ENCODE peak calls at places on chromosome 17, in six cellular contexts. V is GM23338, E is sigmoid colon, I is breast epithelium, Y is HCT116, O is GM12878. X is an unnamed sample.

GRCh38 chr17:49487202-49487601 is 7.9 kb upstream of the NGFR start:
- DNase-seq in V (peak; percentile 56), E (no peak), I (no peak), Y (no peak), O (no peak), X (no peak)

GRCh38 chr17:27529230-27529796 is 73.1 kb downstream of the KSR1 start:
- DNase-seq in V (no peak), E (peak; percentile 58), I (no peak), Y (no peak), O (no peak), X (no peak)

GRCh38 chr17:6365187-6365943 is 69.6 kb downstream of the AIPL1 start:
- DNase-seq in V (no peak), E (no peak), I (no peak), Y (no peak), O (no peak), X (no peak)

GRCh38 chr17:73595068-73595865 is 49.0 kb downstream of the SDK2 start:
- DNase-seq in V (peak; percentile 72), E (no peak), I (no peak), Y (no peak), O (no peak), X (peak; percentile 31)

GRCh38 chr17:20091161-20092029 is 82.2 kb downstream of the SPECC1 start:
- DNase-seq in V (peak; percentile 32), E (no peak), I (no peak), Y (no peak), O (no peak), X (no peak)

GRCh38 chr17:16935241-16935663 is 36.7 kb downstream of the TNFRSF13B start:
- DNase-seq in V (no peak), E (no peak), I (peak; percentile 19), Y (no peak), O (no peak), X (peak; percentile 2)

GRCh38 chr17:80667462-80668277 is 123.0 kb downstream of the RPTOR start:
- DNase-seq in V (no peak), E (no peak), I (no peak), Y (no peak), O (no peak), X (no peak)

GRCh38 chr17:17520599-17521232 is 24.5 kb upstream of the RASD1 start:
- DNase-seq in V (no peak), E (no peak), I (no peak), Y (no peak), O (no peak), X (no peak)

GRCh38 chr17:18974407-18975149 is 22.6 kb downstream of the SLC5A10 start:
- DNase-seq in V (no peak), E (no peak), I (no peak), Y (no peak), O (no peak), X (no peak)

GRCh38 chr17:8124350-8125195 is 667 bp upstream of the HES7 start:
- DNase-seq in V (no peak), E (no peak), I (no peak), Y (no peak), O (no peak), X (no peak)

GRCh38 chr17:67490471-67490870 is 113.4 kb downstream of the PITPNC1 start:
- DNase-seq in V (peak; percentile 49), E (no peak), I (no peak), Y (no peak), O (no peak), X (no peak)

GRCh38 chr17:47267354-47267828 is 13.8 kb downstream of the ITGB3 start:
- DNase-seq in V (no peak), E (no peak), I (no peak), Y (no peak), O (no peak), X (no peak)

GRCh38 chr17:36525113-36525512 is 9.6 kb downstream of the MYO19 start:
- DNase-seq in V (no peak), E (no peak), I (no peak), Y (no peak), O (no peak), X (no peak)

GRCh38 chr17:38427160-38427949 is 909 bp upstream of the ARHGAP23 start:
- DNase-seq in V (no peak), E (no peak), I (no peak), Y (no peak), O (no peak), X (no peak)

GRCh38 chr17:80999224-81000088 is 7.8 kb downstream of the CHMP6 start:
- DNase-seq in V (no peak), E (no peak), I (no peak), Y (no peak), O (no peak), X (no peak)

GRCh38 chr17:82315703-82316358 is 1.6 kb downstream of the CD7 start:
- DNase-seq in V (peak; percentile 48), E (no peak), I (no peak), Y (no peak), O (no peak), X (no peak)

GRCh38 chr17:61314368-61315078 is 85.1 kb upstream of the TBX2 start:
- DNase-seq in V (no peak), E (no peak), I (no peak), Y (no peak), O (no peak), X (peak; percentile 58)

GRCh38 chr17:49612721-49613120 is 37.0 kb downstream of the NXPH3 start:
- DNase-seq in V (no peak), E (no peak), I (no peak), Y (no peak), O (no peak), X (no peak)

GRCh38 chr17:73459980-73460379 is 148.2 kb upstream of the CDC42EP4 start:
- DNase-seq in V (no peak), E (no peak), I (no peak), Y (no peak), O (no peak), X (no peak)

GRCh38 chr17:40501499-40501911 is at the start of gene TNS4:
- DNase-seq in V (no peak), E (peak; percentile 56), I (peak; percentile 74), Y (peak; percentile 65), O (no peak), X (peak; percentile 66)

GRCh38 chr17:6413073-6413472 is 21.8 kb downstream of the AIPL1 start:
- DNase-seq in V (peak; percentile 82), E (no peak), I (no peak), Y (peak; percentile 36), O (no peak), X (no peak)

GRCh38 chr17:68684860-68685493 is 83.8 kb upstream of the FAM20A start:
- DNase-seq in V (no peak), E (no peak), I (no peak), Y (no peak), O (no peak), X (no peak)

GRCh38 chr17:55391244-55391757 is 30.3 kb downstream of the MMD start:
- DNase-seq in V (no peak), E (no peak), I (no peak), Y (no peak), O (no peak), X (no peak)

GRCh38 chr17:1712271-1712670 is 2.1 kb upstream of the TLCD2 start:
- DNase-seq in V (no peak), E (no peak), I (no peak), Y (no peak), O (no peak), X (no peak)

GRCh38 chr17:1714980-1715802 is 5.0 kb upstream of the TLCD2 start:
- DNase-seq in V (peak; percentile 74), E (peak; percentile 97), I (peak; percentile 79), Y (peak; percentile 45), O (no peak), X (peak; percentile 84)

GRCh38 chr17:1713160-1713877 is 3.1 kb upstream of the TLCD2 start:
- DNase-seq in V (no peak), E (no peak), I (no peak), Y (no peak), O (no peak), X (no peak)

GRCh38 chr17:1714488-1714979 is 4.4 kb upstream of the TLCD2 start:
- DNase-seq in V (peak; percentile 99), E (peak; percentile 99), I (peak; percentile 93), Y (peak; percentile 74), O (no peak), X (peak; percentile 96)

GRCh38 chr17:1713878-1714487 is 3.8 kb upstream of the TLCD2 start:
- DNase-seq in V (peak; percentile 92), E (no peak), I (no peak), Y (peak; percentile 64), O (no peak), X (peak; percentile 54)
- H3K4me1 ChIP-seq in V (peaks cover 19% of the 10 kb centered on the region), E (peaks cover 51% of the 10 kb centered on the region), I (peaks cover 11% of the 10 kb centered on the region), Y (peaks cover 34% of the 10 kb centered on the region), O (peaks cover 4% of the 10 kb centered on the region), X (peaks cover 48% of the 10 kb centered on the region)

GRCh38 chr17:76597156-76598003 is 11.7 kb upstream of the ST6GALNAC2 start:
- DNase-seq in V (no peak), E (no peak), I (no peak), Y (no peak), O (peak; percentile 50), X (no peak)
- TF ChIP-seq POLR2AphosphoS5 in V (no peak), E (no peak), I (peak; percentile 25), Y (no peak), O (no peak), X (no peak)

DNA sequence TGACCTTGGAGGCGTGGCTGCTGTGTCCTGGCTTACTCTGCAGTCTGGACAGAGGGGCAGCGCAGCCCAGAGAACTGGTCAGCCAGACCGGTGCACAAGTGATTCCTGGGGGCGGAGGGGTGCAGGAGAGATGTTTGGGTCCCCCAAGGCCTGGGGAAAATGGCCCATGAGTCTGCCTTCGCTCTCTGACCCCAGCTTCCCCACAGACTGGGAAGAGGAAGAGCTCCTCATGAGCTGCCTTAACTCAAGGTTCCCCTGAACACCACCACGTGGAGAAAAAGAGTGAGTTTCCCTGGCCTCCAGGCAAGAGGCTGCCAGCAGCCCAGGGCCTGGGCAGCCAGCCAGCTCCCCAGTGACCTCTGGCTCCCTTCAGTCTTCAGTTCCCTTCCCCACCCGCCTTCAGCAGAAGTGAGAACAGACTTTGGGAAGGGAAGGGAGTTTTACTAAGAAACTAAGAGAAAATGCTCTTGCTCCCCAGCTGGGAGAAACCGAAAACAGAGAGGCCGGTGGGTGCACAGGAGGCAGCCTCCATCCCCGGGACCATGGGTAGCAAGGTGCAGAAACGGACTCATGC is 2.0 kb upstream of the C17orf99 start:
- DNase-seq in V (no peak), E (peak; percentile 91), I (no peak), Y (no peak), O (no peak), X (peak; percentile 90)
- H3K4me1 ChIP-seq in V (peaks cover 5% of the 10 kb centered on the region), E (peaks cover 37% of the 10 kb centered on the region), I (peaks cover 4% of the 10 kb centered on the region), Y (peaks cover 46% of the 10 kb centered on the region), O (peaks cover 76% of the 10 kb centered on the region), X (peaks cover 94% of the 10 kb centered on the region)

DNA sequence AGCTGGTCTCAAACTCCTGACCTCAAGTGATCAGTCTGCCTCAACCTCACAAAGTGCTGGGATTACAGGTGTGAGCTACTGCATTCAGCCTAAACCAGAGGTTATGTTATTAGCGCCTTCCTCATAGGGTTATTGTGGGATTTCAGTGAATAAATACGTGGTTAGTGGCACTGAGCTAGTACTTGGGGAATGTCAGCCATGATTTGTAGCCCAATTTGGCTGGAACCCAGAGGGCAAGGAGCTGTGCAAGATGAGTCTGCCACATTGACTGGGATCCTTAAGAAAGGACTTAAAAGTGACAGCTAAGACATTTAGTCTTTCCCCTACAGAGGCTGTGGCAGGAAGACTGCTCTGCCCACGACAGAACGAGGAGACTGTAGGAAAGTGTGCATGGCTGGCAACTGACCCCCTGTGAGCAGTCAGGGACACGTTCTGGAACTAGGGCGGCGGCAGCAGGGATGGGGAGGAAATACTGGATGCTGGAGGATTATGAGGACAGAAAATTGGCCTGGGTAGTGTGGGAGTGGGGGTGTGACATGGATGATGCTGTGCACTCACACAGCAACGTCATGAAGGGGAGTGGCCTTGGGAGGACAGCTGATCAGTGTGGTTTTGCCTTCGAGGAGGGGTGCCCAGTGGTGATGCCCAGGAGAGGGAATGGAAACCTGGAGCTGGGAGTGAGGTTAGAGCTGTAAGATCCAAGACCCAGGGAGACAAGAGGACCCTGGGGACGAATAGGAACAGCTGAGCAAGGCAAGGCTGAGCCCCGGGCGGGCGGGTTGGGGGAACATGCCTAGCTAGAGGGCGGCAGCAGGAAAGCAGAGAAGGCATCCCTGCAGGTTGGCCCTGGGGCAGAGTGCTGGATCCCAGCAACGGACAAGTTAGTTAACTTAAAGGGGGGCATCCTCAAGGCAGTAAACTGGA is 14.5 kb downstream of the ATP5PD start:
- DNase-seq in V (peak; percentile 63), E (peak; percentile 93), I (peak; percentile 69), Y (peak; percentile 38), O (no peak), X (peak; percentile 51)
- TF ChIP-seq POLR2AphosphoS5 in V (no peak), E (peak; percentile 56), I (no peak), Y (no peak), O (no peak), X (no peak)

X was measured in stomach.